ENCODE peak calls at places on chromosomes 6 and 20, in four cellular contexts. One of them, this sample, is unnamed.

GRCh38 chr20:63534831-63535651 is 2.1 kb downstream of the PTK6 start:
- DNase-seq in activated T-helper 1 cell treated with anti-CD3 and anti-CD28 coated beads, Interleukin-2, amount 50 U/mL, for 16 hours: no peak
- DNase-seq in progenitor cell of endocrine pancreas: no peak
- DNase-seq in dermis blood vessel endothelial cell: peak
- DNase-seq in this sample: no peak

GRCh38 chr6:64289946-64290345 is 654.3 kb downstream of the PHF3 start:
- DNase-seq in progenitor cell of endocrine pancreas: no peak
- DNase-seq in dermis blood vessel endothelial cell: no peak
- DNase-seq in activated T-helper 1 cell treated with anti-CD3 and anti-CD28 coated beads, Interleukin-2, amount 50 U/mL, for 16 hours: no peak
- DNase-seq in this sample: no peak

GRCh38 chr6:158033751-158034702 is 52.4 kb downstream of the SYNJ2 start:
- DNase-seq in progenitor cell of endocrine pancreas: no peak
- DNase-seq in dermis blood vessel endothelial cell: no peak
- DNase-seq in activated T-helper 1 cell treated with anti-CD3 and anti-CD28 coated beads, Interleukin-2, amount 50 U/mL, for 16 hours: no peak
- DNase-seq in this sample: no peak

GRCh38 chr6:154882107-154882506 is 113.0 kb upstream of the TIAM2 start:
- DNase-seq in dermis blood vessel endothelial cell: no peak
- DNase-seq in progenitor cell of endocrine pancreas: no peak
- DNase-seq in activated T-helper 1 cell treated with anti-CD3 and anti-CD28 coated beads, Interleukin-2, amount 50 U/mL, for 16 hours: no peak
- DNase-seq in this sample: no peak

GRCh38 chr6:139577124-139577800 is 202.8 kb upstream of the CITED2 start:
- DNase-seq in dermis blood vessel endothelial cell: no peak
- DNase-seq in activated T-helper 1 cell treated with anti-CD3 and anti-CD28 coated beads, Interleukin-2, amount 50 U/mL, for 16 hours: no peak
- DNase-seq in progenitor cell of endocrine pancreas: no peak
- DNase-seq in this sample: no peak

GRCh38 chr6:148440877-148441453 is 98.3 kb downstream of the SASH1 start:
- DNase-seq in dermis blood vessel endothelial cell: peak
- DNase-seq in progenitor cell of endocrine pancreas: no peak
- DNase-seq in activated T-helper 1 cell treated with anti-CD3 and anti-CD28 coated beads, Interleukin-2, amount 50 U/mL, for 16 hours: no peak
- DNase-seq in this sample: peak

GRCh38 chr20:51531141-51531710 is 11.3 kb downstream of the NFATC2 start:
- DNase-seq in dermis blood vessel endothelial cell: no peak
- DNase-seq in activated T-helper 1 cell treated with anti-CD3 and anti-CD28 coated beads, Interleukin-2, amount 50 U/mL, for 16 hours: peak
- DNase-seq in progenitor cell of endocrine pancreas: no peak
- DNase-seq in this sample: no peak

GRCh38 chr6:4085329-4085695 is 6.4 kb upstream of the FAM217A start:
- DNase-seq in activated T-helper 1 cell treated with anti-CD3 and anti-CD28 coated beads, Interleukin-2, amount 50 U/mL, for 16 hours: no peak
- DNase-seq in dermis blood vessel endothelial cell: no peak
- DNase-seq in progenitor cell of endocrine pancreas: no peak
- DNase-seq in this sample: peak

GRCh38 chr6:147621280-147621679 is 112.8 kb downstream of the SAMD5 start:
- DNase-seq in progenitor cell of endocrine pancreas: no peak
- DNase-seq in activated T-helper 1 cell treated with anti-CD3 and anti-CD28 coated beads, Interleukin-2, amount 50 U/mL, for 16 hours: no peak
- DNase-seq in dermis blood vessel endothelial cell: no peak
- DNase-seq in this sample: no peak

This sample was measured in lung microvascular endothelial cell.